ENCODE peak calls at places on chromosomes 3 and 15, in five cellular contexts. P is fibroblast of lung, G is HCT116, R is GM23248, K is neuronal stem cell. I is an unnamed sample.

GRCh38 chr15:62896380-62896866 is 146.1 kb upstream of the TPM1 start:
- DNase-seq in R (no peak), G (peak; percentile 67), K (no peak), P (no peak), I (no peak)

GRCh38 chr3:16147226-16147625 is 27.3 kb upstream of the GALNT15 start:
- DNase-seq in R (peak; percentile 68), G (no peak), P (peak; percentile 48), K (no peak), I (no peak)

GRCh38 chr3:57755368-57756021 is 614 bp upstream of the SLMAP start:
- DNase-seq in P (no peak), K (no peak), R (peak; percentile 78), G (peak; percentile 68), I (peak; percentile 73)

GRCh38 chr3:188320757-188321156 is 166.8 kb downstream of the LPP start:
- DNase-seq in P (no peak), R (peak; percentile 82), K (no peak), G (no peak), I (no peak)

GRCh38 chr15:45714501-45715488 is 80.0 kb downstream of the SQOR start:
- DNase-seq in P (peak; percentile 85), R (peak; percentile 74), K (peak; percentile 68), G (peak; percentile 35), I (peak; percentile 56)

GRCh38 chr3:46960081-46960701 is 16.4 kb downstream of the CCDC12 start:
- DNase-seq in P (peak; percentile 26), G (no peak), K (no peak), R (peak; percentile 86), I (peak; percentile 50)

GRCh38 chr15:63052961-63053698 is 10.6 kb downstream of the TPM1 start:
- DNase-seq in R (peak; percentile 80), G (no peak), K (no peak), P (peak; percentile 79), I (peak; percentile 44)

GRCh38 chr15:101694261-101694660 is 30.0 kb downstream of the TARS3 start:
- DNase-seq in G (no peak), K (no peak), P (no peak), R (no peak), I (no peak)

GRCh38 chr15:75808563-75808962 is 34.7 kb upstream of the UBE2Q2 start:
- DNase-seq in G (no peak), P (no peak), R (no peak), K (no peak), I (no peak)

GRCh38 chr3:105707009-105707408 is 161.8 kb downstream of the CBLB start:
- DNase-seq in P (no peak), K (no peak), R (no peak), G (no peak), I (no peak)

GRCh38 chr15:75170711-75171341 is 30.9 kb upstream of the C15orf39 start:
- DNase-seq in P (peak; percentile 25), R (peak; percentile 35), K (no peak), G (no peak), I (no peak)

GRCh38 chr3:61562042-61562809 is 855 bp downstream of the PTPRG start:
- DNase-seq in P (no peak), K (no peak), R (peak; percentile 62), G (no peak), I (peak; percentile 74)

GRCh38 chr3:99875573-99875924 is 57.9 kb downstream of the CMSS1 start:
- DNase-seq in G (no peak), K (peak; percentile 8), P (peak; percentile 87), R (peak; percentile 74), I (peak; percentile 43)

GRCh38 chr3:70882104-70882503 is 569.7 kb upstream of the MDFIC2 start:
- DNase-seq in G (no peak), K (no peak), P (peak; percentile 83), R (no peak), I (no peak)

GRCh38 chr3:49005298-49005680 is 1.9 kb upstream of the WDR6 start:
- DNase-seq in G (no peak), R (no peak), P (no peak), K (no peak), I (no peak)

GRCh38 chr3:49005998-49006397 is 1.2 kb upstream of the WDR6 start:
- DNase-seq in R (no peak), K (no peak), G (no peak), P (no peak), I (no peak)

GRCh38 chr3:49007771-49008528 is 759 bp downstream of the WDR6 start:
- DNase-seq in G (peak; percentile 72), P (peak; percentile 83), K (peak; percentile 86), R (peak; percentile 92), I (peak; percentile 92)

GRCh38 chr3:49007068-49007770 is at the start of gene WDR6:
- DNase-seq in R (peak; percentile 97), G (peak; percentile 94), K (peak; percentile 96), P (peak; percentile 97), I (peak; percentile 98)

DNA sequence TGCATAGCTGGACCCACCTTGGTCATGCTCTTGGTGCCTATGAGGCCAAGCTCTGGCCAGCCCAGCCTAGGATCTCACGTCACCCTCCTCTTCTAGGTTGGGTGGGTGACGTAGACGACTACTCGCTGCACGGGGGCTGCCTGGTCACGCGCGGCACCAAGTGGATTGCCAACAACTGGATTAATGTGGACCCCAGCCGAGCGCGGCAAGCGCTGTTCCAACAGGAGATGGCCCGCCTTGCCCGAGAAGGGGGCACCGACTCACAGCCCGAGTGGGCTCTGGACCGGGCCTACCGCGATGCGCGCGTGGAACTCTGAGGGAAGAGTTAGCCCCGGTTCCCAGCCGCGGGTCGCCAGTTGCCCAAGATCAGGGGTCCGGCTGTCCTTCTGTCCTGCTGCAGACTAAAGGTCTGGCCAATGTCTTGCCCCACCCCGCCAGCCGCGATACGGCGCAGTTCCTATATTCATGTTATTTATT is 562 bp upstream of the WDR6 start:
- DNase-seq in P (peak; percentile 72), G (no peak), R (peak; percentile 76), K (no peak), I (peak; percentile 49)
- H2AFZ ChIP-seq in P (no peak overlapping the region), G (no peak overlapping the region), R (peak overlapping the region; percentile 82), K (peak overlapping the region; percentile 89), I (peak overlapping the region; percentile 77)

DNA sequence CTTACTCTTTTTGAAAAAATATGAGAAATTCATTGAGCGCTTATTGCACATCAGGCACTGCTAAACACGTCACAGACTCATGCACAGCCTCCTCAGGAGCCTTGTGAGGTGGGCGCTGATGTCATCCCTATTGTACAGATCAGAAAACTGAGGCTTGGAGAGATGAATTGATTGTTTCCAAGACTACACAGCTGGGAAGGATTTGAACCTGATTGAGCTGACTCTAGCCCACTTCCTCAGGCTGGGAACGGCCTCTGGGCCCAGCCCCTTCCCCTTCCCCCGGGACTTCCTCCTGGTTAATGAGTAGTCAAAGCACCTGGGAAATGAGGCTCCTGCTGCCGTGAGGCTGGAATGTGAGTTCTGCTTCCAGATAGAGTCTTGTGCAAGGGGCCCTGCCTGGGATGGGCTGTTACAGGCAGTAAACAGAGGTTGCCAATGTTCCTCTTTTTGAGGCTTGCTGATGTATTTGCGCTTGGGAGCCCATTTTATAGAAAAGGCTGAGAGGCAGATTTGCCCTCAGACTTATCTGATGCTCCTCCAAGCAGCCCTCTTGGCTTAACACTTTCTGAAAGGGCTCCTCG is 16.4 kb downstream of the SLC6A6 start:
- DNase-seq in P (no peak), G (no peak), K (no peak), R (no peak), I (no peak)
- H3K36me3 ChIP-seq in P (no peaks in the 10 kb centered on the region), G (peaks cover 14% of the 10 kb centered on the region), K (no peaks in the 10 kb centered on the region), R (no peaks in the 10 kb centered on the region), I (peaks cover 24% of the 10 kb centered on the region)

DNA sequence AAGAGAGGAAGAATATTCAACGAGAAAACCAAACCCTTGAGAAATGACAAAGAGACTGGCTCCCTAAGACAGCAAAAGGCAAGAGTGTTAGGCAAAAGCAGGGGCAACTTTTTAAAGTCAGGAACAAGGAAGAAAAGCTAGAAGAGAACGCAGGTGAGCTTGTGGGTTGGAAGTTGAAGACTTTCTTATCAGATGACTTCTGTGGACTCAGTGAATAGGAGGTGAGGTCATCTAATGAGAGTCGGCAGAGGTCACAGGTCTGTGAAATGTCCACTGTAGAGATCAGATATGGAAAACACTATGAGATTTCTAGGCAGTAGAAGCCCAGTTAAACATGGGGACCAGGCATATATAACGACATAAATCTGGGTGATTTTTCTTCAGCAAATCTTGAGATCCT is 27.2 kb upstream of the TNIK start:
- DNase-seq in G (no peak), R (no peak), P (no peak), K (no peak), I (no peak)
- H2AFZ ChIP-seq in G (no peak overlapping the region), R (no peak overlapping the region), P (no peak overlapping the region), K (no peak overlapping the region), I (no peak overlapping the region)

GRCh38 chr3:73510298-73510697 is 114.4 kb downstream of the PDZRN3 start:
- DNase-seq in K (no peak), G (no peak), R (peak; percentile 12), P (no peak), I (no peak)
- H3K36me3 ChIP-seq in K (no peaks in the 10 kb centered on the region), G (no peaks in the 10 kb centered on the region), R (no peaks in the 10 kb centered on the region), P (no peaks in the 10 kb centered on the region), I (peaks cover 3% of the 10 kb centered on the region)

GRCh38 chr3:119279101-119279554 is 15.1 kb upstream of the ARHGAP31 start:
- DNase-seq in P (no peak), G (no peak), K (peak; percentile 56), R (no peak), I (no peak)
- H2AFZ ChIP-seq in P (no peak overlapping the region), G (peak overlapping the region; percentile 10), K (peak overlapping the region; percentile 93), R (no peak overlapping the region), I (no peak overlapping the region)